ENCODE peak calls at places on chromosome 12, in nine cellular contexts. N is endothelial cell, Q is endodermal cell, C is OCI-LY7, F is RWPE2, V is IMR-90, H is Calu3, P is cardiac fibroblast, L is HFF-Myc. M is an unnamed sample.

GRCh38 chr12:80226576-80226975 is 127.2 kb downstream of the OTOGL start:
- DNase-seq in N (no peak), Q (no peak), C (no peak), F (no peak), V (peak), H (no peak), P (peak), L (no peak), M (no peak)

GRCh38 chr12:100473716-100474150 is at the start of gene NR1H4:
- DNase-seq in N (no peak), Q (no peak), C (no peak), F (no peak), V (peak), H (no peak), P (peak), L (no peak), M (no peak)

GRCh38 chr12:124278389-124279101 is 16.3 kb upstream of the RFLNA start:
- DNase-seq in N (no peak), Q (no peak), C (no peak), F (no peak), V (no peak), H (no peak), P (no peak), L (no peak), M (no peak)

GRCh38 chr12:99658950-99659349 is 11.4 kb downstream of the GARIN6 start:
- DNase-seq in N (no peak), Q (no peak), C (peak), F (no peak), V (no peak), H (no peak), P (peak), L (no peak), M (no peak)

GRCh38 chr12:115758886-115759620 is 518.4 kb downstream of the MED13L start:
- DNase-seq in N (no peak), Q (no peak), C (no peak), F (no peak), V (no peak), H (no peak), P (no peak), L (no peak), M (no peak)

GRCh38 chr12:155006-155405 is 59.0 kb downstream of the SLC6A12 start:
- DNase-seq in N (no peak), Q (no peak), C (no peak), F (no peak), V (no peak), H (no peak), P (no peak), L (no peak), M (no peak)

GRCh38 chr12:76055393-76055792 is 23.8 kb upstream of the PHLDA1 start:
- DNase-seq in N (no peak), Q (no peak), C (no peak), F (no peak), V (no peak), H (no peak), P (no peak), L (no peak), M (no peak)

GRCh38 chr12:28424965-28425364 is 234.7 kb downstream of the CCDC91 start:
- DNase-seq in N (no peak), Q (no peak), C (no peak), F (no peak), V (peak), H (peak), P (peak), L (no peak), M (no peak)

GRCh38 chr12:12786716-12787601 is 1.5 kb downstream of the APOLD1 start:
- DNase-seq in N (peak), Q (peak), C (no peak), F (peak), V (peak), H (peak), P (peak), L (no peak), M (peak)

GRCh38 chr12:197911-198695 is 15.9 kb downstream of the SLC6A12 start:
- DNase-seq in N (no peak), Q (no peak), C (no peak), F (no peak), V (no peak), H (no peak), P (no peak), L (no peak), M (no peak)

DNA sequence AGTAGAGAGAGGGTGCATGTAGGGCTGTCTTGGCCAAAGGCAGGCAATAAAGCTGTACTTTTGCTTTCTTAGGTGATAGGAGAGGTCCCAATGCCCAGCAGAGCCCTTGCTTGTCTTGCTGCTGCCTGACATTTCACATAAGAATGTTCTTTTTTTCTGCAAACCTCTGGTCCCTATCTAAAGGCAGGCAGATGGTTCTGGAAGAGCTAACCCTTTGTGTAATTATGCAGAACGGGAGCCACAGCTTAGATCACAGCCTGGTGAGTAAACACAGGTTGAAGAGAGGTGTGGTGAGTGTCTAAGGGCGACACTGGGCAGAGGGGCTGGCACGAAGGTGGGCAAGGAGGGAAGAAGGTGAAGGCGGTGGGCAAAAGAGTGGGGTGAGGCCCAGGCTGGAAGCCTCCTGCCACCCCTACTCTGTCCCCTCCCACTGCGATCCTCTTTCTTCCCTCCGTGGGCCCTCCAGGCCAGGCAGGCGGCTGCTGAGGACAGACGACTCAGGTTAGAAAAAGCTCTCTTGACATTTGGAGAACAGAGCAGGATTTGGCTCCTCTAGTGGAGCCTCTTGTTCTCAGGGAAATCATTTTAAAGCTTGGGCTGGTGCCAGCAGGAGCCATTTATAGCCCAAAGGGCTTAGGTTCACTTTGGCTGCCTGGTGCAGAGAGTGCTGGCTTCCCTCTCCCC is 42.8 kb downstream of the PRMT8 start:
- DNase-seq in N (no peak), Q (peak), C (no peak), F (no peak), V (no peak), H (no peak), P (peak), L (no peak), M (no peak)
- TF ChIP-seq CTCF in N (no peak), Q (peak), C (no peak), F (no peak), V (no peak), H (no peak), P (no peak), L (no peak), M (no peak)

DNA sequence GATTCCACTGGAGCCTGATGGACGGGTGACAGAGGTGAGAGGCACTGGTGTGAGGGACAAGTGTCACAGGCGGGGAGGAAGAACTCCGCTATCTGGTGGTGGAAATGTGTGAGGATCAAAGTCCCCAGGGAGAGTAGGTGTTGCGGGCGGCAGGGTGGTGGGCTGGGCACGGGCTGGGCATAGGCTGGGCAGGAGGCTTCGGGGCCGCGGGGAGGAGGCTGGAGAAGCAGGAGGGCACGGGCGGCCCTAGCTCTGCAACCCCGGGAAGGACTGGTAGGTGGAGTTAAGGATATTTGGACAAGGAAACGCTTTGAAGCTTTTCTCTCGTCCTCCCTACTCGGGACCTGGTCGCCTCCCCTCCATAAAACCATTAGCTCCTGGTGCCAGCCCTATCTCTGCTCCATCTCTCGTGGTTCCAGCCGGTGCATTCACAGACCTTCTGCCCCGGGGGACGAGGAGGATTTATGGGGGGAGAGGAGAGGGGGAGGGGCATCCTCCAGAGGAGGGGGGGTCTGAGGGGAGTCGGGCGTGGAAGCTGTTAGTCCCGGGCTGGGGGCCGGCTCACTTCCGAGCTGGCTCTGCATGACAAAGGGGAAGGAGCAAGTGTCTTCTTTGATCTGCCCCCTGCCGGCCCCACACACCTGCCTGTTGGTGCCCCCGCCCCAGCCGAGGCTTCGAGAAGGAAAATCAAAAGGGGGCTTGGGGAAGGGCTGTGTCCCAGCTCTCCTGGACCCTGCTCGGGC is 478 bp downstream of the WNT5B start:
- DNase-seq in N (peak), Q (peak), C (peak), F (no peak), V (no peak), H (peak), P (no peak), L (no peak), M (peak)
- TF ChIP-seq CTCF in N (no peak), Q (peak), C (peak), F (no peak), V (no peak), H (peak), P (peak), L (no peak), M (no peak)

GRCh38 chr12:45216297-45216982 is 545 bp downstream of the ANO6 start:
- DNase-seq in N (peak), Q (peak), C (peak), F (no peak), V (peak), H (peak), P (peak), L (no peak), M (peak)
- TF ChIP-seq CTCF in N (peak), Q (peak), C (peak), F (peak), V (peak), H (no peak), P (peak), L (no peak), M (no peak)

GRCh38 chr12:128966411-128966810 is 113.1 kb downstream of the GLT1D1 start:
- DNase-seq in N (no peak), Q (no peak), C (peak), F (no peak), V (no peak), H (no peak), P (no peak), L (no peak), M (no peak)

GRCh38 chr12:128970941-128971340 is 117.7 kb downstream of the GLT1D1 start:
- DNase-seq in N (no peak), Q (no peak), C (no peak), F (no peak), V (no peak), H (no peak), P (no peak), L (no peak), M (no peak)

GRCh38 chr12:128970110-128970509 is 116.8 kb downstream of the GLT1D1 start:
- DNase-seq in N (no peak), Q (peak), C (no peak), F (no peak), V (no peak), H (no peak), P (no peak), L (no peak), M (no peak)

GRCh38 chr12:128969480-128970055 is 116.3 kb downstream of the GLT1D1 start:
- DNase-seq in N (peak), Q (peak), C (peak), F (no peak), V (no peak), H (peak), P (no peak), L (no peak), M (peak)

DNA sequence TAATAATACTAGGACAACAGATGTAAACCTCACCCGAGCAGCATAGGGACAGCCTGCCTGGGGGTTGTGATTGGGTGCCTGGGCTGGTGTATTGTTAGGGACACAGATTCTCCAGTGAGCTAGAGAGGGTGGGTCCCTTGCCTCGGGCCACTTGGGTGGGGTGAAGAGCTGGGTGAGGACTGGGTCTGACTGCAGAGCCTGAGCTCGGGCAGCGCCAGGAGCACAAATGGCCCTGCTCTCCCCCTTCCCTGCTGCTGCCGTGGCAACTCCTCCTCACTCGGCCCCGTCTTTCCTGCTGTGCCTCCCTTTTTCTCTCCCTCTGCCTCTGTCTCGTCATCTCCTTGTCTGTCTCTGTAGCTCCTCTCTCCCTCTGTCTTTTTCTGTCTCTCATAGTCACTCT is 115.4 kb downstream of the GLT1D1 start:
- DNase-seq in N (no peak), Q (no peak), C (no peak), F (no peak), V (no peak), H (no peak), P (no peak), L (no peak), M (no peak)
- TF ChIP-seq CTCF in N (no peak), Q (no peak), C (no peak), F (no peak), V (no peak), H (no peak), P (no peak), L (no peak), M (no peak)

GRCh38 chr12:52274521-52274920 is at the start of gene KRT86:
- DNase-seq in N (no peak), Q (no peak), C (no peak), F (no peak), V (no peak), H (no peak), P (no peak), L (no peak), M (no peak)

GRCh38 chr12:52267699-52268098 is 6.7 kb upstream of the KRT86 start:
- DNase-seq in N (no peak), Q (no peak), C (no peak), F (no peak), V (no peak), H (no peak), P (no peak), L (no peak), M (no peak)

GRCh38 chr12:52270541-52271070 is 3.8 kb upstream of the KRT86 start:
- DNase-seq in N (no peak), Q (peak), C (no peak), F (no peak), V (no peak), H (no peak), P (no peak), L (no peak), M (no peak)

GRCh38 chr12:52268212-52268611 is 6.2 kb upstream of the KRT86 start:
- DNase-seq in N (no peak), Q (peak), C (no peak), F (no peak), V (no peak), H (no peak), P (no peak), L (no peak), M (no peak)

DNA sequence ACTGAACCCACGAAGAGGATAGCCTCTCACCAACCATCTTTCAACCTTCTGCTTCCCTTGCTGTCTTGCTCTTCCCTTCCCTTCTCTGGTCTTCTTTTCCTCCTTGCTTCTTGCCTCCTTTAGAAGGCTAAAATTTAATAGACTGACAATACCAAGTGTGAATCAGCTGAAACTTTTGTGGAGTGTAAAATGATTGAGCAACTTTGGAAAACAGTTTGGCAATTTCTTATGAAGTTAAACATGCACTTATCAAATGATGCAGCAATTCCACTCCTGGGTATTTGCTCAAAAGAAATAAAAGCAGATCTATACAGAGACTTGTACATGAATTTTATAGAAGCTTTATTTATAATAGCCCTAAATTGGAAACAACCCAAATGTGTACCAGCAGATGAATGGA is 3.3 kb upstream of the KRT86 start:
- DNase-seq in N (no peak), Q (no peak), C (no peak), F (no peak), V (peak), H (no peak), P (peak), L (no peak), M (no peak)
- TF ChIP-seq CTCF in N (no peak), Q (no peak), C (no peak), F (no peak), V (no peak), H (no peak), P (no peak), L (no peak), M (no peak)

GRCh38 chr12:123085730-123086487 is 65.0 kb downstream of the PITPNM2 start:
- DNase-seq in N (no peak), Q (no peak), C (no peak), F (peak), V (peak), H (peak), P (peak), L (no peak), M (peak)
- TF ChIP-seq CTCF in N (no peak), Q (no peak), C (no peak), F (no peak), V (no peak), H (no peak), P (no peak), L (no peak), M (no peak)

GRCh38 chr12:110699591-110700445 is 10.9 kb upstream of the HVCN1 start:
- DNase-seq in N (no peak), Q (peak), C (peak), F (no peak), V (no peak), H (no peak), P (no peak), L (no peak), M (peak)
- TF ChIP-seq CTCF in N (no peak), Q (peak), C (peak), F (no peak), V (no peak), H (no peak), P (no peak), L (no peak), M (no peak)

DNA sequence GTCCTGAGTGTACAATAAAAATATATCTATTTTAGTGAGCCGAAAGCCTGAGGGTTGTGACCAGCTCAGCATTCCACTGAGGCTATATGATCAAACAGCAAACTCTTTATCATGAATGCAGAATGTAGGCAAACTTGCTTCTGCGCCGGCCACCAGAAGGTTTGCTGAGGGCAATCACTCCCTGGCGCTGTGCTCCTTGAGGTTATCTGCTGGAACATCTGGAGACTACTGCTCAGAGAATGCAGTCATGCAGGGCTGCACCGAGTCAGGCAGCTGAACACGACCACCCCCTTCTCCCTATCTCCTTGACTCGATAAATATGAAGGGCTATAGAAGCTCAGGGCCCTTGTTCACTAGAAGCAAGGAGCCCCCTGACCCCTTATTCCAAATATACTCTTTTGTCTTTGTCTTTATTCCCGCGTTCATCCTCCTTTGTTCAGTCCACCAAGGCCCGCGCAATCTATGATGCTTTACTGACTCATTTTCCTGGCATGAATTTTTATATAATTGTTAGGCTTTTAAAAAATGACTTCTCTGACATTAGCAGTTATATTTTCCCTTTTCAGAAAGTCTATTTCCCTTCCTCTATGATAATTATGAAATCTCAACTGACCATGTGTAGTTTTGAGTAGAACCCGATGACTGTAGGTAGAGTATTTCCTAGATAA is 1089.3 kb downstream of the SLC16A7 start:
- DNase-seq in N (peak), Q (no peak), C (peak), F (no peak), V (no peak), H (no peak), P (no peak), L (no peak), M (no peak)
- TF ChIP-seq CTCF in N (peak), Q (no peak), C (peak), F (peak), V (no peak), H (no peak), P (peak), L (peak), M (no peak)